ENCODE peak calls at places on chromosomes 3 and 15, in nine cellular contexts. H, I, F, R, J, O, N, A and W are unnamed samples. For H3K27me3, the result is how much of the 10 kb centered on the place peaks cover.

GRCh38 chr3:148957586-148957985 is 33.8 kb upstream of the GYG1 start:
- DNase-seq in I (no peak), N (no peak), R (peak), F (peak), H (no peak), O (peak), J (no peak), A (no peak), W (no peak)

GRCh38 chr15:78390823-78391222 is 47.2 kb upstream of the IREB2 start:
- DNase-seq in H (no peak), J (no peak), R (no peak), F (no peak), I (no peak), N (no peak), O (no peak), A (no peak), W (no peak)

GRCh38 chr3:57029924-57030323 is 30.5 kb upstream of the SPATA12 start:
- DNase-seq in N (no peak), F (no peak), J (no peak), H (no peak), I (no peak), O (no peak), A (no peak), R (no peak), W (no peak)

GRCh38 chr3:18194431-18194830 is 230.7 kb downstream of the SATB1 start:
- DNase-seq in A (no peak), I (no peak), J (no peak), O (no peak), H (no peak), F (no peak), N (peak), R (peak), W (no peak)

GRCh38 chr15:63447277-63447676 is 57.1 kb upstream of the USP3 start:
- DNase-seq in I (no peak), A (no peak), O (no peak), F (no peak), J (no peak), H (no peak), R (peak), N (no peak), W (no peak)

GRCh38 chr3:129812589-129812988 is 80.9 kb downstream of the TMCC1 start:
- DNase-seq in N (no peak), J (no peak), A (no peak), H (no peak), R (no peak), I (no peak), F (no peak), O (no peak), W (no peak)

GRCh38 chr3:4994144-4994730 is 15.0 kb downstream of the BHLHE40 start:
- DNase-seq in A (no peak), R (no peak), H (no peak), J (no peak), F (no peak), N (peak), I (no peak), O (peak), W (no peak)

GRCh38 chr15:62020576-62021160 is 39.6 kb downstream of the VPS13C start:
- DNase-seq in H (no peak), I (no peak), R (no peak), F (no peak), O (no peak), N (peak), A (no peak), J (no peak), W (no peak)

GRCh38 chr3:177545964-177546363 is 348.7 kb upstream of the TBL1XR1 start:
- DNase-seq in R (no peak), A (no peak), O (no peak), H (no peak), J (no peak), I (no peak), F (no peak), N (no peak), W (no peak)

GRCh38 chr3:48934333-48934991 is 15.8 kb downstream of the ARIH2 start:
- DNase-seq in O (no peak), N (no peak), F (no peak), I (no peak), J (no peak), H (no peak), R (no peak), A (no peak), W (no peak)

GRCh38 chr3:36060950-36061349 is 319.4 kb upstream of the STAC start:
- DNase-seq in O (no peak), A (no peak), R (peak), F (no peak), H (no peak), I (no peak), N (no peak), J (no peak), W (no peak)

GRCh38 chr3:59876533-59877062 is 826.8 kb upstream of the CFAP20DC start:
- DNase-seq in A (no peak), H (no peak), R (no peak), F (no peak), N (no peak), J (no peak), I (no peak), O (no peak), W (no peak)

GRCh38 chr3:95738045-95738444 is 1076.3 kb upstream of the EPHA6 start:
- DNase-seq in I (no peak), A (no peak), F (no peak), N (no peak), R (no peak), J (no peak), H (no peak), O (no peak), W (no peak)

GRCh38 chr15:74127954-74128784 is 2.2 kb upstream of the ISLR2 start:
- DNase-seq in A (no peak), F (no peak), N (no peak), J (no peak), I (no peak), H (no peak), O (peak), R (peak), W (no peak)

DNA sequence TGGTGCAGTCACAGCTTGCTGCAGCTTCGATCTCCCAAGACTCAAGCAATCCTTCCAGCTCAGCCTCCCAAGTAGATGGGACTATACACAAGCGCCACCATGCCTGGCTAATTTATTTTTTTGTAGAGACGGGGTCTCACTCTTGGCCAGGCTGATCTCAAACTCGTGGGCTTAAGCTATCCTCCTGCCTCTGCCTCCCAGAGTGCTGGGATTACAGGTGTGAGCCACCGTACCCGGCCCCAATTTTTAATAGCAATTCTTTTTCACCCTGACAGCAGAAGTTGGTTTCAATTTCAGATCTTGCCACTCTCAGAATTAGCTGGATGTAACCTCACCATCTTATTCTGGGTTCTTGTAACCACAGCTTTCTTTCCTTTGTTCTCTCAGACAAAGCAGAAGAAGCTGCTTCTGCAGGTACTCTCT is 64.8 kb downstream of the TRIM71 start:
- DNase-seq in H (no peak), R (no peak), J (no peak), O (no peak), F (no peak), A (no peak), N (no peak), I (no peak), W (no peak)
- H3K27me3 ChIP-seq in H (under half), R (under half), J (under half), O (under half), F (under half), A (under half), N (under half), I (under half), W (under half)

GRCh38 chr15:89366656-89367393 is 32.2 kb upstream of the POLG start:
- DNase-seq in F (no peak), R (no peak), O (no peak), N (no peak), A (no peak), J (no peak), I (no peak), H (no peak), W (no peak)
- H3K27me3 ChIP-seq in F (half or more), R (half or more), O (half or more), N (half or more), A (under half), J (under half), I (half or more), H (half or more), W (half or more)

DNA sequence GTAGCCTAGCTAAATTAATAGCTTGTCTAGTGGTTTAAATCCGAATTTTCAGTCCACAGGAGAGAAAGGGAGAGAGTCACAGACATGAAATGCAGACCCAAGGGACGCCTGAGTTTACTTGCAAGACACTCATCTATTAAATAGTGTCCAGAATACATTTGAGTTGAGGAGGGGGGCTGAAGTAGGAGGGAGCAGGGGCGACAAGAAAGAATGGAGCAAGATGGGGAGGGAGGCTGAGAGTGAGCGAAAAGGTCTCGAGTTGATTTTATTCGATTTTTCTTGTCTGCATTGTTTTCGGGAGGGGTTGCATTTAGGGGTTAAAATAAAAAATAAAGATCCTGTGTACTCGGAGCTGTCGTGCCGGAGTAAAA is 4.2 kb upstream of the MECOM start:
- DNase-seq in I (no peak), F (no peak), R (no peak), J (no peak), H (no peak), O (no peak), N (no peak), A (no peak), W (no peak)
- H3K27me3 ChIP-seq in I (under half), F (under half), R (half or more), J (under half), H (half or more), O (half or more), N (under half), A (under half), W (half or more)

GRCh38 chr15:86231864-86232801 is 152.5 kb downstream of the AGBL1 start:
- DNase-seq in R (peak), H (no peak), O (peak), N (no peak), A (no peak), J (no peak), F (peak), I (no peak), W (peak)

GRCh38 chr15:86236721-86237121 is 157.1 kb downstream of the AGBL1 start:
- DNase-seq in H (no peak), F (peak), J (no peak), A (no peak), R (no peak), I (no peak), O (peak), N (no peak), W (no peak)

GRCh38 chr15:86229966-86230365 is 150.3 kb downstream of the AGBL1 start:
- DNase-seq in O (no peak), J (no peak), A (no peak), H (no peak), R (no peak), N (no peak), I (no peak), F (no peak), W (no peak)

DNA sequence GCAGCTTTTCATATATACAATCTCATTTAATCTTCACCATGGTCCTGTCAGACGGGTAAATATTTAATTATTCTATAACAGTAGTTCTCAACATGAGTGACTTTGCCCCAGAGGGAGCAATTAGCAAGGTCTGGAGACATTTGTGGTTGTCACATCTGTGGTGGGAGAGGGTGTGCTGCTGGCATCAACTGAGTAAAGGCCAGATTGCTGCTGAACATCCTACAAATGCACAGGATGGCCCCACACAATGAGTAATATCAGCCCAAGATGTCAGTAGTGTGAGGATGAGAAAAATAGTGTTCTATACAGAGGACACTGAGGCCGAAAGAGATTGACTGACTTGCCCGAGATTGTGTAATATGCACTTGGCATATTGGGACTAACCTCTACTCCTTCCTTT is 156.0 kb downstream of the AGBL1 start:
- DNase-seq in J (no peak), F (no peak), O (no peak), I (no peak), N (no peak), R (no peak), H (no peak), A (no peak), W (no peak)
- H3K27me3 ChIP-seq in J (under half), F (under half), O (under half), I (under half), N (under half), R (under half), H (under half), A (under half), W (under half)